ENCODE peak calls at places on chromosome 3, in six cellular contexts. P, M, C, B, I and U are unnamed samples.
A peak's percentile ranks its signal among the peaks of the same experiment; 100 is the strongest.

GRCh38 chr3:188006726-188007393 is 147.1 kb upstream of the LPP start:
- DNase-seq in P (no peak), M (peak; percentile 93), C (no peak), B (peak; percentile 94), I (no peak), U (no peak)

GRCh38 chr3:117278424-117279190 is 569.0 kb downstream of the TUSC7 start:
- DNase-seq in P (peak; percentile 30), M (no peak), C (no peak), B (peak; percentile 69), I (no peak), U (no peak)

GRCh38 chr3:179082416-179082815 is 10.8 kb upstream of the ZMAT3 start:
- DNase-seq in P (no peak), M (no peak), C (no peak), B (no peak), I (no peak), U (no peak)

GRCh38 chr3:106119691-106120090 is 250.9 kb upstream of the CBLB start:
- DNase-seq in P (no peak), M (no peak), C (no peak), B (no peak), I (no peak), U (no peak)

GRCh38 chr3:107285197-107285596 is 92.0 kb upstream of the CCDC54 start:
- DNase-seq in P (no peak), M (no peak), C (peak; percentile 86), B (no peak), I (no peak), U (no peak)

GRCh38 chr3:149662240-149662887 is 4.5 kb upstream of the WWTR1 start:
- DNase-seq in P (no peak), M (no peak), C (no peak), B (no peak), I (no peak), U (no peak)

GRCh38 chr3:130341388-130341787 is 4.1 kb upstream of the COL6A5 start:
- DNase-seq in P (no peak), M (no peak), C (no peak), B (no peak), I (no peak), U (no peak)

GRCh38 chr3:173395073-173395411 is 2.5 kb upstream of the NLGN1 start:
- DNase-seq in P (no peak), M (no peak), C (no peak), B (peak; percentile 84), I (no peak), U (no peak)

GRCh38 chr3:151639096-151639740 is 94.5 kb upstream of the AADACL2 start:
- DNase-seq in P (no peak), M (no peak), C (no peak), B (no peak), I (no peak), U (no peak)

GRCh38 chr3:170603770-170604510 is 18.1 kb upstream of the SLC7A14 start:
- DNase-seq in P (no peak), M (no peak), C (no peak), B (no peak), I (no peak), U (no peak)

GRCh38 chr3:107599755-107600122 is 77.0 kb downstream of the BBX start:
- DNase-seq in P (no peak), M (no peak), C (no peak), B (peak; percentile 65), I (no peak), U (no peak)

GRCh38 chr3:30622047-30622545 is 15.7 kb downstream of the TGFBR2 start:
- DNase-seq in P (no peak), M (no peak), C (no peak), B (no peak), I (no peak), U (no peak)

GRCh38 chr3:66425032-66425431 is 75.8 kb downstream of the LRIG1 start:
- DNase-seq in P (no peak), M (no peak), C (no peak), B (no peak), I (no peak), U (no peak)

GRCh38 chr3:195247086-195247862 is 23.7 kb downstream of the XXYLT1 start:
- DNase-seq in P (no peak), M (peak; percentile 43), C (no peak), B (no peak), I (no peak), U (peak; percentile 38)

GRCh38 chr3:123751478-123751877 is 132.7 kb downstream of the MYLK start:
- DNase-seq in P (no peak), M (no peak), C (no peak), B (no peak), I (no peak), U (no peak)

GRCh38 chr3:182241777-182242556 is 530.2 kb downstream of the SOX2 start:
- DNase-seq in P (no peak), M (no peak), C (no peak), B (peak; percentile 3), I (no peak), U (no peak)

GRCh38 chr3:5144316-5144994 is 22.4 kb downstream of the ARL8B start:
- DNase-seq in P (no peak), M (no peak), C (no peak), B (no peak), I (no peak), U (no peak)

GRCh38 chr3:114558271-114558670 is 264.4 kb downstream of the TIGIT start:
- DNase-seq in P (no peak), M (no peak), C (no peak), B (no peak), I (no peak), U (no peak)

GRCh38 chr3:125351814-125352456 is 23.2 kb downstream of the ZNF148 start:
- DNase-seq in P (no peak), M (no peak), C (no peak), B (peak; percentile 33), I (no peak), U (no peak)

GRCh38 chr3:18302517-18302916 is 122.6 kb downstream of the SATB1 start:
- DNase-seq in P (no peak), M (no peak), C (no peak), B (no peak), I (no peak), U (no peak)

GRCh38 chr3:139127101-139127500 is 82.4 kb upstream of the PRR23C start:
- DNase-seq in P (no peak), M (no peak), C (no peak), B (no peak), I (no peak), U (no peak)

GRCh38 chr3:101828289-101828688 is 21.0 kb upstream of the NFKBIZ start:
- DNase-seq in P (no peak), M (no peak), C (no peak), B (no peak), I (no peak), U (no peak)

GRCh38 chr3:33826206-33826605 is 27.8 kb downstream of the PDCD6IP start:
- DNase-seq in P (no peak), M (no peak), C (no peak), B (no peak), I (no peak), U (no peak)

GRCh38 chr3:133426721-133427120 is 26.9 kb downstream of the BFSP2 start:
- DNase-seq in P (no peak), M (no peak), C (no peak), B (no peak), I (no peak), U (no peak)

GRCh38 chr3:14925729-14926591 is 21.4 kb upstream of the NR2C2 start:
- DNase-seq in P (no peak), M (no peak), C (peak; percentile 52), B (peak; percentile 60), I (no peak), U (peak; percentile 40)

GRCh38 chr3:194364652-194365434 is 4.7 kb downstream of the LRRC15 start:
- DNase-seq in P (no peak), M (peak; percentile 85), C (no peak), B (peak; percentile 86), I (no peak), U (no peak)

GRCh38 chr3:176286456-176287115 is 910.7 kb downstream of the TBL1XR1 start:
- DNase-seq in P (no peak), M (no peak), C (no peak), B (no peak), I (no peak), U (no peak)

GRCh38 chr3:128479558-128480086 is 12.9 kb upstream of the DNAJB8 start:
- DNase-seq in P (no peak), M (peak; percentile 52), C (no peak), B (no peak), I (no peak), U (no peak)
- H3K27ac ChIP-seq in P (no peak overlapping the region), M (no peak overlapping the region), C (no peak overlapping the region), B (no peak overlapping the region), I (no peak overlapping the region), U (no peak overlapping the region)

DNA sequence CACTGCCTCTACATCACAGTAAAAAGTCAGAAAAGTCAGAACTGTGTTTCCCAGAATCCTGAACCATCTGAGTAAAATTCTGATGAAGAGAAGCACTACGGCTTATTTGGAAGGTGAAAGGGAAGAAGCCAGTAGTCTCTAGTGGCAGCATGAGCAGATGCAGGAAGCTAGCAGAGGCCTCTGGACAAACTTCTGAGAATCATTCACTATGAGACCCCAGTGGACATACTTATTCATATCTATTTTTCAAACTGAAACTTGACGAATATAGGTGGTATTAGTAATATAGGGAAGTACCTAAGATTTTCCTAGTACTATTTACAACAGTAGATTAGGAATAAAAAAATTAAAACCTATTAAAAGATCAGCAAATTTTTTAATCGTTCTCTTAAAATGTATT is 272.8 kb upstream of the TTC14 start:
- DNase-seq in P (peak; percentile 43), M (no peak), C (no peak), B (no peak), I (no peak), U (no peak)
- TF ChIP-seq CTCF in P (peak; percentile 32), M (no peak), C (no peak), B (no peak), I (no peak), U (no peak)

GRCh38 chr3:48707157-48707556 is 9.9 kb downstream of the IP6K2 start:
- DNase-seq in P (no peak), M (no peak), C (no peak), B (no peak), I (no peak), U (no peak)
- H3K27ac ChIP-seq in P (no peak overlapping the region), M (no peak overlapping the region), C (no peak overlapping the region), B (no peak overlapping the region), I (no peak overlapping the region), U (peak overlapping the region; percentile 21)

GRCh38 chr3:31695280-31696008 is 162.7 kb downstream of the STT3B start:
- DNase-seq in P (no peak), M (no peak), C (peak; percentile 50), B (no peak), I (no peak), U (no peak)
- TF ChIP-seq CTCF in P (peak; percentile 50), M (no peak), C (peak; percentile 59), B (peak; percentile 26), I (peak; percentile 26), U (peak; percentile 31)

DNA sequence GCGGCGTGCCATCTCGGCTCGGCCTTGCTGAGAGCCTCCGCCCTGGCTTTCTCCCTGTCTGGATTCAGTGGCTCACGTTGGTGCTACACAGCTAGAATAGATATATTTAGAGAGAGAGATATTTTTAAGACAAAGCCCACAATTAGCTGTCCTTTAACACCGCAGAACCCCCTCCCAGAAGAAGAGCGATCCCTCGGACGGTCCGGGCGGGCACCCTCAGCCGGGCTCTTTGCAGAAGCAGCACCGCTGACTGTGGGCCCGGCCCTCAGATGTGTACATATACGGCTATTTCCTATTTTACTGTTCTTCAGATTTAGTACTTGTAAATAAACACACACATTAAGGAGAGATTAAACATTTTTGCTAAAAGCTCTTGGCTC is 54.1 kb downstream of the PLXNA1 start:
- DNase-seq in P (no peak), M (no peak), C (no peak), B (no peak), I (no peak), U (no peak)
- H3K27ac ChIP-seq in P (no peak overlapping the region), M (no peak overlapping the region), C (no peak overlapping the region), B (no peak overlapping the region), I (no peak overlapping the region), U (no peak overlapping the region)